ENCODE peak calls at places on chromosomes 3 and 15, in nine cellular contexts. I, P, Q, Z, L, O, U, K and A are unnamed samples.

GRCh38 chr3:145903472-145904013 is 257.4 kb downstream of the PLOD2 start:
- DNase-seq in Z (no peak), Q (no peak), K (no peak), I (no peak), L (no peak), U (no peak), P (no peak), O (no peak), A (no peak)

GRCh38 chr3:24263069-24263668 is 231.5 kb downstream of the THRB start:
- DNase-seq in Z (no peak), O (no peak), U (no peak), L (no peak), K (no peak), Q (no peak), P (no peak), I (no peak), A (no peak)

GRCh38 chr3:115085197-115085865 is 61.8 kb downstream of the ZBTB20 start:
- DNase-seq in Q (peak), L (no peak), I (no peak), K (no peak), Z (no peak), P (no peak), O (no peak), U (no peak), A (no peak)

GRCh38 chr3:64612082-64612860 is 75.5 kb downstream of the ADAMTS9 start:
- DNase-seq in O (no peak), P (no peak), U (no peak), K (no peak), I (peak), Z (no peak), Q (no peak), L (no peak), A (peak)

GRCh38 chr3:181554233-181554765 is 157.4 kb upstream of the SOX2 start:
- DNase-seq in Z (no peak), L (no peak), U (no peak), Q (no peak), K (no peak), I (no peak), P (no peak), O (no peak), A (no peak)

GRCh38 chr3:108471346-108471935 is 39.0 kb downstream of the MYH15 start:
- DNase-seq in P (no peak), L (no peak), Q (no peak), Z (no peak), I (no peak), U (peak), O (no peak), K (no peak), A (no peak)

GRCh38 chr3:160840590-160840989 is 84.6 kb downstream of the PPM1L start:
- DNase-seq in P (no peak), I (no peak), K (no peak), O (no peak), Z (no peak), U (no peak), Q (no peak), L (no peak), A (no peak)

GRCh38 chr3:71402872-71403271 is 180.7 kb downstream of the FOXP1 start:
- DNase-seq in K (no peak), U (no peak), Z (no peak), I (no peak), P (no peak), Q (no peak), O (no peak), L (no peak), A (no peak)

GRCh38 chr15:26119322-26119721 is 256.2 kb upstream of the ATP10A start:
- DNase-seq in L (no peak), I (no peak), P (no peak), U (no peak), Q (no peak), Z (no peak), O (no peak), K (no peak), A (no peak)

GRCh38 chr3:151091685-151092352 is 6.4 kb downstream of the MED12L start:
- DNase-seq in Q (no peak), O (no peak), L (no peak), U (no peak), K (no peak), I (no peak), P (no peak), Z (no peak), A (no peak)

GRCh38 chr15:70504305-70504951 is 258.9 kb downstream of the UACA start:
- DNase-seq in L (no peak), U (no peak), P (peak), I (peak), O (peak), K (no peak), Z (no peak), Q (no peak), A (peak)

GRCh38 chr3:49607796-49608195 is 53.5 kb downstream of the BSN start:
- DNase-seq in L (no peak), Q (peak), K (no peak), O (no peak), U (no peak), I (peak), P (no peak), Z (no peak), A (no peak)

GRCh38 chr15:26686547-26687187 is 86.2 kb downstream of the GABRB3 start:
- DNase-seq in U (no peak), L (no peak), O (no peak), P (no peak), K (no peak), Q (no peak), Z (no peak), I (no peak), A (no peak)

GRCh38 chr15:65902373-65902772 is 33.1 kb downstream of the RAB11A start:
- DNase-seq in Z (peak), U (peak), Q (peak), P (peak), K (peak), L (no peak), O (peak), I (peak), A (peak)

GRCh38 chr3:48435223-48435595 is 4.7 kb downstream of the CCDC51 start:
- DNase-seq in O (no peak), Q (no peak), U (no peak), I (peak), Z (no peak), L (no peak), P (no peak), K (no peak), A (no peak)

GRCh38 chr3:196641278-196642058 is 2.0 kb downstream of the NRROS start:
- DNase-seq in P (no peak), L (no peak), Z (no peak), O (no peak), Q (no peak), U (no peak), I (no peak), K (no peak), A (no peak)
- TF ChIP-seq POLR2A in P (no peak), L (no peak), Z (no peak), O (no peak), Q (no peak), U (no peak), I (no peak), K (no peak), A (no peak)

GRCh38 chr3:53234130-53234840 is 21.5 kb downstream of the TKT start:
- DNase-seq in K (no peak), P (no peak), I (no peak), U (no peak), L (no peak), Z (no peak), O (no peak), Q (no peak), A (no peak)
- TF ChIP-seq POLR2AphosphoS5 in K (no peak), P (no peak), I (no peak), U (no peak), L (no peak), Z (no peak), O (no peak), Q (peak), A (no peak)

GRCh38 chr3:4411236-4411635 is 55.8 kb downstream of the SUMF1 start:
- DNase-seq in P (no peak), K (no peak), O (no peak), L (no peak), Z (no peak), U (no peak), Q (no peak), I (no peak), A (no peak)

GRCh38 chr3:4406746-4407568 is 60.1 kb downstream of the SUMF1 start:
- DNase-seq in U (no peak), L (no peak), P (no peak), Q (no peak), K (no peak), O (no peak), Z (no peak), I (no peak), A (no peak)

GRCh38 chr3:4410174-4410573 is 56.9 kb downstream of the SUMF1 start:
- DNase-seq in O (no peak), I (no peak), Z (no peak), P (no peak), K (no peak), L (no peak), U (no peak), Q (no peak), A (no peak)

GRCh38 chr3:4407941-4408340 is 59.1 kb downstream of the SUMF1 start:
- DNase-seq in P (no peak), Q (no peak), U (no peak), Z (peak), K (no peak), L (no peak), O (no peak), I (no peak), A (no peak)

GRCh38 chr3:4409415-4409814 is 57.7 kb downstream of the SUMF1 start:
- DNase-seq in Z (peak), K (no peak), Q (peak), P (no peak), O (no peak), L (no peak), U (no peak), I (no peak), A (no peak)
- H3K4me3 ChIP-seq in Z (no peak), K (no peak), Q (no peak), P (no peak), O (no peak), L (no peak), U (no peak), I (no peak), A (no peak)

GRCh38 chr3:10011644-10012043 is 14.6 kb upstream of the FANCD2 start:
- DNase-seq in P (no peak), K (no peak), O (no peak), U (no peak), I (no peak), Z (no peak), L (no peak), Q (no peak), A (no peak)

GRCh38 chr3:10012106-10012505 is 14.1 kb upstream of the FANCD2 start:
- DNase-seq in L (no peak), I (peak), O (no peak), U (no peak), K (no peak), Z (no peak), Q (no peak), P (no peak), A (no peak)

GRCh38 chr3:10007126-10007782 is 19.0 kb upstream of the FANCD2 start:
- DNase-seq in Q (no peak), I (peak), P (peak), L (no peak), O (no peak), U (no peak), Z (no peak), K (no peak), A (no peak)

GRCh38 chr3:10008588-10009344 is 17.5 kb upstream of the FANCD2 start:
- DNase-seq in O (peak), P (peak), K (peak), L (peak), Q (peak), U (no peak), Z (peak), I (peak), A (peak)

DNA sequence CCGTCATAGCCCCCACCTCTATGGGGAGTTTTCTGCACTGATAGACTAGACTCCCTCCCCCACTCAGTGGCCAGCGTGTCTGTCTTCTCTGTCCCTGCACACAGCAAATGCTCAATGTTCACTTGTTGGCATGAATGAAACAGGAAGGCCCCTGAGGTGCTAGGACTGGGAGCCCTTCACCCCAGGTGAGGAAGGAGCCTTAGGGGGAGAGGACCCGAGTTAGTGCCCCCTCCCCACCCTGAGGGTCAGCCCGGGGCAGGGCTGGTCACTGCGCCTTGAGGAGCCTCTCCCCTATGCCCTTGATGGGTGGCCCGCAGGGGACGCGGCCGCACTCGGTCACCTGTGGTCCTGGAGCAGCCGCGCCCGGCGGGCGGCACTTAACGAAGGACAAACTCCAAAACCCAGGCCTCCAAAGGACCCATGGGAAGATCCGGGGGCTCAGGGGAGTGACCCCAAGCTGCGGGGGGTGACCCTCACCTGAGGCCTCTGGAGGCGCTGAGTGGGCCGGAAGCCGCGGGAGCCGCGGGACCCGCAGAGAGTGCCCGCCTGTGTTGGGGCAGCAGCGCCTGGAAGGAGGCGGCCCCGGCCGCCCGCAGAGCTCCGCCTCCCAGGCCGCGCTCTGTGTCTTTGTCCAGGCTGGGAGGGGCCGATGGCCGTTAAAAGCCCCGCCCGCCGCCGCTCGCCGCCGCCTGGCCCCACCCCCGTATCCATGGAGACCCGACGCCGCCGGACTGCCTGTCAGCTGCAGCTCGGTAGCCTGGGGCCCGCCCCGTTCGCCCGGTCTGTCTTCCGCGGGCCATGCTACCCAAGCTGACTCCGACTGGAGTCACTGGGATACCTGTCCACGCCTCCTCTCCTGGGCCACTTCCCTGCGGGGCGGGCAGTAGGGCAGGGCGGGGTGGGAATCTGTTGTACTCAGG is 15.4 kb upstream of the FANCD2 start:
- DNase-seq in I (peak), Z (peak), L (peak), O (peak), Q (peak), U (peak), K (peak), P (peak), A (peak)
- TF ChIP-seq POLR2A in I (peak), Z (no peak), L (no peak), O (no peak), Q (peak), U (no peak), K (peak), P (no peak), A (peak)

DNA sequence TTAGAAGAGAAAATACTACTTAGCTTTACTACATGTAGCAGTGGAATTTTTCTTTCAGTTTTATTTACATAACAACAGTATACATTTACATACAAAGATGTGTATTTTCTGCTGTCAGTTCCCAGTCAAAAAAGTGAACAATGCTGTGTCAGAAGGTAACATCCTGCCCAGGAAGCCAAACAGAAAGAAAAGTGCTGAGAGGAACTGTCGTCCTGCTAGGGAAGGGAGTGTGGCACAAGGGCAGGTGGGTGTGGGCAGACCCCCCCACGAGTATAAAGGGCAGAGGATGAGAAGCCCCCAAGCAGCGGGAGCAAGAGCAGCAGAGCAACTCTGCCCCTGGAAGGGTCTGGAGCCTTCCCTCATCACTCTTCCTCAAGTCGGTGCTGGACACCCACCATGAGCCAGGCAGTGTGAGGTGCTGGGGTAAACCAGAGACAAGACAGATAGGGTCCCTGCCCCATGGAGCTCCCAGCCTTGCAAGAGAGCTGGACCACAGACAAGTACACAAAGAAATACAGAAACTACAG is 39.7 kb downstream of the TBC1D2B start:
- DNase-seq in Z (no peak), O (no peak), K (no peak), I (no peak), P (no peak), U (no peak), L (no peak), Q (no peak), A (no peak)
- TF ChIP-seq POLR2AphosphoS5 in Z (no peak), O (no peak), K (no peak), I (no peak), P (no peak), U (no peak), L (no peak), Q (no peak), A (no peak)

GRCh38 chr3:154886437-154886836 is 193.7 kb upstream of the MME start:
- DNase-seq in K (no peak), L (no peak), U (no peak), Q (no peak), I (no peak), O (no peak), P (no peak), Z (no peak), A (no peak)
- H3K4me3 ChIP-seq in K (no peak), L (no peak), U (no peak), Q (no peak), I (no peak), O (no peak), P (no peak), Z (no peak), A (no peak)